ENCODE peak calls at places on chromosomes 16 and 17, in nine cellular contexts. S is GM10248, P is HepG2, H is AG09309, T is AG04449, L is GM12864, C is fibroblast of pulmonary artery, W is testis, I is transverse colon. O is an unnamed sample.

GRCh38 chr17:1899403-1900000 is 69.7 kb downstream of the RPA1 start:
- DNase-seq in S (no peak), P (no peak), H (no peak), T (no peak), L (no peak), C (no peak), W (no peak), I (no peak), O (no peak)

GRCh38 chr16:3716831-3717234 is 491 bp downstream of the TRAP1 start:
- DNase-seq in S (peak; percentile 49), P (no peak), H (no peak), T (no peak), L (no peak), C (no peak), W (peak; percentile 38), I (peak; percentile 44), O (no peak)

GRCh38 chr17:40065041-40065770 is 2.4 kb downstream of the THRA start:
- DNase-seq in S (no peak), P (no peak), H (no peak), T (no peak), L (no peak), C (peak; percentile 39), W (no peak), I (no peak), O (no peak)

GRCh38 chr17:76968707-76969597 is 100.7 kb downstream of the MGAT5B start:
- DNase-seq in S (no peak), P (no peak), H (no peak), T (no peak), L (no peak), C (no peak), W (peak; percentile 56), I (peak; percentile 55), O (peak; percentile 71)

GRCh38 chr16:10597184-10597583 is 16.8 kb upstream of the EMP2 start:
- DNase-seq in S (peak; percentile 55), P (no peak), H (no peak), T (no peak), L (peak; percentile 12), C (no peak), W (no peak), I (no peak), O (no peak)

GRCh38 chr16:12283596-12283995 is 307.1 kb downstream of the SNX29 start:
- DNase-seq in S (no peak), P (no peak), H (no peak), T (no peak), L (no peak), C (no peak), W (no peak), I (no peak), O (no peak)

GRCh38 chr17:82598256-82599011 is 49.8 kb downstream of the WDR45B start:
- DNase-seq in S (no peak), P (no peak), H (no peak), T (no peak), L (no peak), C (peak; percentile 39), W (no peak), I (no peak), O (no peak)

GRCh38 chr16:65116818-65117430 is 4.9 kb downstream of the CDH11 start:
- DNase-seq in S (no peak), P (no peak), H (no peak), T (no peak), L (no peak), C (no peak), W (no peak), I (no peak), O (no peak)

GRCh38 chr16:87461466-87461975 is 31.3 kb downstream of the ZCCHC14 start:
- DNase-seq in S (peak; percentile 77), P (peak; percentile 97), H (no peak), T (no peak), L (peak; percentile 40), C (peak; percentile 39), W (peak; percentile 84), I (peak; percentile 93), O (no peak)

GRCh38 chr17:60278237-60278636 is 113.7 kb downstream of the USP32 start:
- DNase-seq in S (no peak), P (no peak), H (no peak), T (no peak), L (no peak), C (no peak), W (no peak), I (no peak), O (no peak)

GRCh38 chr16:12833939-12834338 is 30.3 kb upstream of the CPPED1 start:
- DNase-seq in S (no peak), P (peak; percentile 56), H (no peak), T (no peak), L (no peak), C (no peak), W (no peak), I (no peak), O (no peak)

GRCh38 chr16:1723450-1724147 is 17.6 kb downstream of the MAPK8IP3 start:
- DNase-seq in S (peak; percentile 64), P (peak; percentile 37), H (no peak), T (no peak), L (no peak), C (peak; percentile 54), W (peak; percentile 65), I (peak; percentile 54), O (no peak)

GRCh38 chr16:57952909-57953308 is 18.0 kb downstream of the CNGB1 start:
- DNase-seq in S (no peak), P (no peak), H (no peak), T (no peak), L (no peak), C (no peak), W (no peak), I (no peak), O (no peak)

GRCh38 chr16:1979271-1980025 is 1.8 kb downstream of the NOXO1 start:
- DNase-seq in S (no peak), P (no peak), H (no peak), T (no peak), L (no peak), C (no peak), W (peak; percentile 73), I (peak; percentile 92), O (no peak)

GRCh38 chr17:8359769-8360168 is 16.7 kb downstream of the KRABD2 start:
- DNase-seq in S (no peak), P (no peak), H (no peak), T (no peak), L (no peak), C (peak; percentile 92), W (no peak), I (no peak), O (no peak)

GRCh38 chr16:6725634-6726331 is 606.9 kb upstream of the RBFOX1 start:
- DNase-seq in S (no peak), P (no peak), H (no peak), T (no peak), L (no peak), C (no peak), W (no peak), I (no peak), O (no peak)
- TF ChIP-seq CTCF in S (no peak), P (no peak), H (no peak), T (no peak), L (no peak), C (no peak), W (peak; percentile 13), I (no peak), O (no peak)

GRCh38 chr16:48365030-48365600 is 20.1 kb downstream of the SIAH1 start:
- DNase-seq in S (no peak), P (no peak), H (no peak), T (no peak), L (no peak), C (no peak), W (no peak), I (no peak), O (no peak)
- TF ChIP-seq CTCF in S (no peak), P (no peak), H (no peak), T (no peak), L (no peak), C (no peak), W (no peak), I (no peak), O (no peak)

GRCh38 chr17:32960815-32961214 is 30.8 kb upstream of the SPACA3 start:
- DNase-seq in S (no peak), P (no peak), H (no peak), T (no peak), L (no peak), C (peak; percentile 8), W (no peak), I (no peak), O (no peak)

GRCh38 chr17:32962320-32962707 is 29.3 kb upstream of the SPACA3 start:
- DNase-seq in S (no peak), P (no peak), H (no peak), T (no peak), L (no peak), C (no peak), W (peak; percentile 17), I (no peak), O (no peak)

GRCh38 chr17:32970281-32970680 is 21.4 kb upstream of the SPACA3 start:
- DNase-seq in S (no peak), P (no peak), H (peak; percentile 77), T (no peak), L (peak; percentile 60), C (peak; percentile 6), W (peak; percentile 34), I (no peak), O (no peak)

DNA sequence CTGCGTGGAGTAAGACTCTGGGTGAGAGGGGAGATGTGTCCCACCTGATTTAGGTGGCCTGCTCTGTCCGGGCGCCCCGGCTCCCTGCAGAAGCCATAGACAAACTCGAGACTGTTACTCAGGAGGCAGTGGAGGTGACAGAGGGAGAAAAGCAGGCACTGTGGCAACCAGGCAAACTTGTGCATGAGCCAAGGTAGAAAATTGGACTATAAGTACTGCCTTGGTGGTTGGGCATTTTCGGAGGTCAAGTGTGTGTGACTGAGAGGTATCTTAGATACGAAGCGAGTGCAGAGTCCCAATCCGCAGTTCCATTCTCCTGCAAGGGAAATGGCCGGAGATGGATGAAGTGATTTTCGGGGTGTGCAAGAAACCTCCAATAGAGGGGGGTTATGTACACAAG is 27.1 kb upstream of the SPACA3 start:
- DNase-seq in S (no peak), P (no peak), H (no peak), T (no peak), L (no peak), C (no peak), W (no peak), I (no peak), O (no peak)
- TF ChIP-seq CTCF in S (no peak), P (no peak), H (no peak), T (no peak), L (no peak), C (no peak), W (no peak), I (no peak), O (no peak)

GRCh38 chr17:42697108-42697811 is 14.9 kb downstream of the CNTNAP1 start:
- DNase-seq in S (no peak), P (no peak), H (no peak), T (no peak), L (no peak), C (no peak), W (no peak), I (no peak), O (no peak)

GRCh38 chr17:42692489-42692888 is 10.2 kb downstream of the CNTNAP1 start:
- DNase-seq in S (no peak), P (no peak), H (no peak), T (no peak), L (no peak), C (no peak), W (no peak), I (no peak), O (no peak)

GRCh38 chr17:42694524-42694923 is 12.2 kb downstream of the CNTNAP1 start:
- DNase-seq in S (no peak), P (no peak), H (no peak), T (no peak), L (no peak), C (no peak), W (no peak), I (no peak), O (no peak)

GRCh38 chr17:42698736-42699414 is 16.5 kb downstream of the CNTNAP1 start:
- DNase-seq in S (no peak), P (no peak), H (no peak), T (no peak), L (no peak), C (peak; percentile 89), W (peak; percentile 74), I (no peak), O (no peak)

GRCh38 chr17:42695500-42695899 is 13.2 kb downstream of the CNTNAP1 start:
- DNase-seq in S (no peak), P (no peak), H (no peak), T (no peak), L (no peak), C (no peak), W (no peak), I (no peak), O (no peak)
- TF ChIP-seq CTCF in S (no peak), P (no peak), H (no peak), T (no peak), L (no peak), C (no peak), W (no peak), I (no peak), O (no peak)

O was measured in activated B cell treated with CpG ODN at 0.5 μM for 24 hours.